ENCODE peak calls at places on chromosomes 5 and 9, in six cellular contexts. R is kidney glomerular epithelial cell; B is activated effector memory CD4-positive, alpha-beta T cell treated with anti-CD3 and anti-CD28 coated beads, Interleukin-2, amount 50 U/mL, for 16 hours; C is H9; J is adipocyte; I is ureter. L is an unnamed sample.

GRCh38 chr5:126015244-126016054 is 407.8 kb upstream of the GRAMD2B start:
- DNase-seq in R (peak; percentile 38), B (no peak), C (no peak), J (peak; percentile 54), I (no peak), L (no peak)

GRCh38 chr9:95112436-95113280 is 204.9 kb downstream of the FANCC start:
- DNase-seq in R (no peak), B (no peak), C (no peak), J (no peak), I (no peak), L (no peak)

GRCh38 chr5:172370648-172371248 is 83.6 kb downstream of the SH3PXD2B start:
- DNase-seq in R (peak; percentile 49), B (no peak), C (no peak), J (peak; percentile 54), I (no peak), L (no peak)

GRCh38 chr9:84371737-84372136 is 31.2 kb upstream of the SLC28A3 start:
- DNase-seq in R (peak; percentile 38), B (no peak), C (no peak), J (peak; percentile 98), I (no peak), L (no peak)

GRCh38 chr9:75903785-75904360 is 13.4 kb downstream of the PCSK5 start:
- DNase-seq in R (peak; percentile 41), B (no peak), C (no peak), J (no peak), I (no peak), L (no peak)

GRCh38 chr5:140109050-140109817 is 4.7 kb upstream of the PURA start:
- DNase-seq in R (no peak), B (no peak), C (no peak), J (peak; percentile 62), I (no peak), L (no peak)

GRCh38 chr5:164958688-164959087 is 1453.3 kb downstream of the MAT2B start:
- DNase-seq in R (no peak), B (no peak), C (no peak), J (no peak), I (no peak), L (no peak)

GRCh38 chr9:84075004-84075403 is 94.4 kb downstream of the RMI1 start:
- DNase-seq in R (no peak), B (no peak), C (no peak), J (no peak), I (no peak), L (no peak)

GRCh38 chr5:179272326-179273073 is 72.8 kb downstream of the ADAMTS2 start:
- DNase-seq in R (no peak), B (peak; percentile 61), C (peak; percentile 18), J (no peak), I (no peak), L (no peak)

GRCh38 chr9:113650207-113651131 is 186.9 kb downstream of the RGS3 start:
- DNase-seq in R (peak; percentile 93), B (peak; percentile 59), C (peak; percentile 59), J (peak; percentile 61), I (no peak), L (no peak)

L was measured in progenitor cell of endocrine pancreas.